ENCODE peak calls at places on chromosome 12, in eight cellular contexts. X, E, V, W, D, I, N and Q are unnamed samples. For H3K36me3, the result is how much of the 10 kb centered on the place peaks cover.

GRCh38 chr12:62459976-62460375 is 6.7 kb upstream of the MON2 start:
- DNase-seq in X (no peak), E (no peak), V (no peak), W (no peak), D (no peak), I (no peak), N (no peak), Q (no peak)

GRCh38 chr12:88577537-88577936 is 2.7 kb downstream of the KITLG start:
- DNase-seq in X (no peak), E (no peak), V (peak), W (no peak), D (no peak), I (no peak), N (peak), Q (no peak)

GRCh38 chr12:83434600-83434999 is 747.9 kb downstream of the TMTC2 start:
- DNase-seq in X (no peak), E (no peak), V (no peak), W (no peak), D (no peak), I (no peak), N (no peak), Q (no peak)

GRCh38 chr12:89695100-89695499 is 13.5 kb downstream of the ATP2B1 start:
- DNase-seq in X (no peak), E (no peak), V (peak), W (no peak), D (no peak), I (no peak), N (peak), Q (no peak)

GRCh38 chr12:95733156-95733825 is 57.3 kb downstream of the NTN4 start:
- DNase-seq in X (no peak), E (peak), V (peak), W (no peak), D (no peak), I (peak), N (no peak), Q (no peak)

GRCh38 chr12:60947533-60947932 is 1312.7 kb upstream of the USP15 start:
- DNase-seq in X (no peak), E (no peak), V (no peak), W (no peak), D (no peak), I (no peak), N (no peak), Q (no peak)

GRCh38 chr12:92080390-92081285 is 65.0 kb downstream of the BTG1 start:
- DNase-seq in X (no peak), E (no peak), V (peak), W (no peak), D (no peak), I (peak), N (peak), Q (no peak)

GRCh38 chr12:120736404-120737331 is 11.0 kb downstream of the ACADS start:
- DNase-seq in X (no peak), E (no peak), V (no peak), W (no peak), D (no peak), I (no peak), N (no peak), Q (no peak)

GRCh38 chr12:106035421-106035820 is 103.3 kb downstream of the NUAK1 start:
- DNase-seq in X (no peak), E (no peak), V (no peak), W (no peak), D (no peak), I (no peak), N (no peak), Q (no peak)

GRCh38 chr12:94867066-94867855 is 136.2 kb downstream of the NDUFA12 start:
- DNase-seq in X (no peak), E (no peak), V (peak), W (no peak), D (no peak), I (peak), N (no peak), Q (no peak)

GRCh38 chr12:45234134-45234865 is 18.4 kb downstream of the ANO6 start:
- DNase-seq in X (peak), E (no peak), V (peak), W (no peak), D (peak), I (peak), N (peak), Q (peak)

GRCh38 chr12:18864900-18865561 is 127.1 kb downstream of the CAPZA3 start:
- DNase-seq in X (peak), E (no peak), V (peak), W (no peak), D (peak), I (peak), N (no peak), Q (no peak)

GRCh38 chr12:99386907-99387306 is 260.6 kb upstream of the GARIN6 start:
- DNase-seq in X (no peak), E (no peak), V (peak), W (no peak), D (no peak), I (peak), N (peak), Q (no peak)

GRCh38 chr12:58365087-58365390 is 423.7 kb downstream of the ATP23 start:
- DNase-seq in X (no peak), E (no peak), V (no peak), W (no peak), D (no peak), I (no peak), N (no peak), Q (no peak)

GRCh38 chr12:64544371-64544770 is 65.9 kb upstream of the RASSF3 start:
- DNase-seq in X (no peak), E (no peak), V (no peak), W (no peak), D (no peak), I (no peak), N (no peak), Q (no peak)
- H3K36me3 ChIP-seq in X (under half), E (under half), V (under half), W (under half), D (under half), I (under half), N (under half), Q (under half)

GRCh38 chr12:51484119-51484518 is 59.5 kb downstream of the SLC4A8 start:
- DNase-seq in X (no peak), E (no peak), V (no peak), W (no peak), D (no peak), I (no peak), N (no peak), Q (no peak)
- TF ChIP-seq CTCF in X (no peak), E (no peak), V (no peak), W (no peak), D (no peak), I (no peak), N (no peak), Q (no peak)

GRCh38 chr12:113388351-113388750 is 15.3 kb downstream of the SDS start:
- DNase-seq in X (no peak), E (no peak), V (no peak), W (no peak), D (no peak), I (no peak), N (no peak), Q (no peak)
- H3K36me3 ChIP-seq in X (under half), E (under half), V (under half), W (under half), D (under half), I (under half), N (under half), Q (under half)

GRCh38 chr12:122840580-122841513 is 5.6 kb downstream of the HIP1R start:
- DNase-seq in X (no peak), E (no peak), V (no peak), W (no peak), D (no peak), I (no peak), N (no peak), Q (no peak)

GRCh38 chr12:122839907-122840554 is 4.8 kb downstream of the HIP1R start:
- DNase-seq in X (no peak), E (no peak), V (no peak), W (no peak), D (no peak), I (no peak), N (no peak), Q (no peak)

GRCh38 chr12:122837306-122838265 is 2.3 kb downstream of the HIP1R start:
- DNase-seq in X (no peak), E (peak), V (no peak), W (no peak), D (no peak), I (no peak), N (no peak), Q (no peak)

GRCh38 chr12:122836027-122836921 is 1.0 kb downstream of the HIP1R start:
- DNase-seq in X (no peak), E (peak), V (no peak), W (no peak), D (peak), I (no peak), N (peak), Q (no peak)

DNA sequence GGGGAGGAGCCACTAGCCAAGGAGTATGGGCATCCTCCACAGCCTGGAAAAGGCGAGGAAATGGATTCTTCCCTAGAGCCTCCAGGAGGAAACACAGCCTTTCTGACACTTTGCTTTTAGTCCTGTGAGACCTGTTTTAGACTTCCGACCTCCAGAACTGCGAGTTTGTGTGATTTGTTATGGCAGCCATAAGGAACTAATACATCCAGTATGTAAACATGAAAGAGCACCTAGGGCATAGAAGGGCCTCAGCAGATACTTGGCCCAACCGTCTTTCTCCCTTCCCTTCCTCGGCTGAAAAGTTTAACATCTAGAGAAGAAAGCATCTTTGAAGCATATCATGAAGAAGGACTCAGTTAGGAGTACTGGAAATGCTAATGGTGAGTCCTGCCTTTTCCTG is 3.6 kb downstream of the HIP1R start:
- DNase-seq in X (no peak), E (no peak), V (no peak), W (no peak), D (no peak), I (no peak), N (no peak), Q (no peak)
- TF ChIP-seq CTCF in X (no peak), E (no peak), V (no peak), W (no peak), D (no peak), I (no peak), N (no peak), Q (no peak)

GRCh38 chr12:131724534-131724933 is 13.6 kb downstream of the SFSWAP start:
- DNase-seq in X (no peak), E (no peak), V (peak), W (no peak), D (peak), I (no peak), N (no peak), Q (no peak)
- H3K36me3 ChIP-seq in X (under half), E (under half), V (half or more), W (half or more), D (under half), I (under half), N (half or more), Q (under half)

GRCh38 chr12:24730461-24730896 is 218.4 kb downstream of the BCAT1 start:
- DNase-seq in X (no peak), E (no peak), V (no peak), W (no peak), D (no peak), I (no peak), N (no peak), Q (no peak)

GRCh38 chr12:24728826-24729225 is 220.1 kb downstream of the BCAT1 start:
- DNase-seq in X (no peak), E (no peak), V (no peak), W (no peak), D (no peak), I (no peak), N (no peak), Q (no peak)

GRCh38 chr12:24724765-24725307 is 224.1 kb downstream of the BCAT1 start:
- DNase-seq in X (no peak), E (no peak), V (no peak), W (no peak), D (no peak), I (no peak), N (no peak), Q (no peak)

GRCh38 chr12:24723759-24724158 is 225.1 kb downstream of the BCAT1 start:
- DNase-seq in X (no peak), E (no peak), V (no peak), W (no peak), D (no peak), I (no peak), N (no peak), Q (no peak)

DNA sequence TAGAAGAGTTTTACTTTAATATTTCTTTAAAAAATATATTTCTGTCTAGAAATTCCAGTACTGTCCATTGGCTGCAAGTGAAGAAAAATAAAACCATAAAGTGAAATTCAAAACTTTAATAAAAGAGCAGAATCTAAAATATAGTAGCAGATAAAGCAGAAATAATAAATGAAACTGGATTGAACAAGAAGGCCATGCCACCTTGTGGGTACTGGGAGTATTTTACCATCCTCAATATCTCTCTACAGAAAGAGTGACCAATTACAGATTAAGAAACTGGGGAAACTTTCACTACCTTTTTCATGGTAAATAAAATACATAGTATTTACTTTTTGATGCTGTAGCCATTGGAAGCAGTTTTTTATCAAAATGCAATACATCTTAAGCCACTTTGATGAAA is 220.5 kb downstream of the BCAT1 start:
- DNase-seq in X (no peak), E (no peak), V (no peak), W (no peak), D (no peak), I (no peak), N (peak), Q (no peak)
- TF ChIP-seq CTCF in X (peak), E (no peak), V (peak), W (peak), D (peak), I (peak), N (peak), Q (no peak)

DNA sequence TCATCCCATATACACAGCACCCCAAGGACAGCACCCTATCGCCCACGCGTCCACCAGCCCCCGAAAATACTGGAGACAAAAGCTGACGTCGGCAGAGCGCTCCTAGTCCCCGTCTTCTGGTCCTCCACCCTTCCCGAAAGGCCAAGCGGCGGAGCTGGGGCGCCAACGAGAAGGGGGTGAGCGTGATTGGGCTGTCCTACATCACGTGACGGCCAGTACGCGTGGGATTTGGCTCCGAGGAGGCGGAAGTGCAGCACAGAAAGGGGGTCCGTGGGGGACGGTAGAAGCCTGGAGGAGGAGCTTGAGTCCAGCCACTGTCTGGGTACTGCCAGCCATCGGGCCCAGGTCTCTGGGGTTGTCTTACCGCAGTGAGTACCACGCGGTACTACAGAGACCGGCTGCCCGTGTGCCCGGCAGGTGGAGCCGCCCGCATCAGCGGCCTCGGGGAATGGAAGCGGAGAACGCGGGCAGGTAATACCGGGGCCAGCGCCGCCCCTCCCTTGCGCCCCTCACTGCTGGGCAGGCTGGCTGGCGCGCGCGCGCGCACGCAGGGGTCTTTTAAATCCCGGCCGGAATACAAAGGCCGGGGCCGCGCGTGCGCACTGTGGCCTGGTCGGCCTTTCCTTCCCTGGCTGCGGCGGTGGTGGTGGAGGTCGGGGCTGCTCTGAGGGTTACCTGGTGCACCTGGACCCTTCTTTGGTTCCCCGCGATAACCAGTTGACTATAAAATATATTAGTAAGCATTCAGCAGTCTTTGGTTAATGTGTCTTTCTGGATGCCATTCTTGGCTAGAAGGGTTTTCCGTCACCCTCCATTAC is at the start of gene TDG:
- DNase-seq in X (peak), E (peak), V (peak), W (peak), D (peak), I (peak), N (peak), Q (peak)
- H3K36me3 ChIP-seq in X (under half), E (under half), V (under half), W (under half), D (under half), I (under half), N (under half), Q (under half)

GRCh38 chr12:75815756-75816155 is 215.8 kb downstream of the PHLDA1 start:
- DNase-seq in X (no peak), E (no peak), V (peak), W (no peak), D (no peak), I (no peak), N (no peak), Q (no peak)

GRCh38 chr12:75818863-75819262 is 212.7 kb downstream of the PHLDA1 start:
- DNase-seq in X (no peak), E (no peak), V (peak), W (no peak), D (no peak), I (no peak), N (no peak), Q (no peak)

GRCh38 chr12:75819512-75819911 is 212.1 kb downstream of the PHLDA1 start:
- DNase-seq in X (no peak), E (no peak), V (no peak), W (no peak), D (no peak), I (no peak), N (no peak), Q (no peak)

GRCh38 chr12:75814856-75815754 is 216.5 kb downstream of the PHLDA1 start:
- DNase-seq in X (peak), E (no peak), V (peak), W (peak), D (peak), I (peak), N (no peak), Q (no peak)

GRCh38 chr12:75816892-75817291 is 214.7 kb downstream of the PHLDA1 start:
- DNase-seq in X (no peak), E (no peak), V (peak), W (no peak), D (no peak), I (peak), N (no peak), Q (no peak)
- TF ChIP-seq CTCF in X (no peak), E (no peak), V (no peak), W (no peak), D (no peak), I (peak), N (no peak), Q (no peak)

GRCh38 chr12:109583733-109584132 is 10.1 kb downstream of the MVK start:
- DNase-seq in X (no peak), E (no peak), V (no peak), W (no peak), D (no peak), I (no peak), N (no peak), Q (no peak)
- H3K36me3 ChIP-seq in X (under half), E (under half), V (under half), W (half or more), D (under half), I (under half), N (under half), Q (under half)

GRCh38 chr12:59780605-59781135 is 184.8 kb downstream of the SLC16A7 start:
- DNase-seq in X (no peak), E (no peak), V (peak), W (no peak), D (no peak), I (no peak), N (peak), Q (no peak)
- TF ChIP-seq CTCF in X (peak), E (no peak), V (peak), W (peak), D (peak), I (peak), N (peak), Q (no peak)